ENCODE peak calls at places on chromosomes 13 and 19, in four cellular contexts. C is AG09309, P is fibroblast of mammary gland, M is omental fat pad. E is an unnamed sample.

GRCh38 chr13:92994056-92994455 is 232.6 kb upstream of the GPC6 start:
- DNase-seq in C (no peak), P (peak), M (no peak), E (no peak)

GRCh38 chr19:54482889-54483288 is 9.8 kb upstream of the CDC42EP5 start:
- DNase-seq in C (no peak), P (no peak), M (no peak), E (no peak)

GRCh38 chr13:21338156-21338555 is 120.9 kb downstream of the ZDHHC20 start:
- DNase-seq in C (no peak), P (no peak), M (no peak), E (no peak)

GRCh38 chr19:41484822-41485221 is 41.9 kb downstream of the ERICH4 start:
- DNase-seq in C (no peak), P (no peak), M (no peak), E (no peak)

GRCh38 chr13:57874530-57874929 is 243.0 kb downstream of the PCDH17 start:
- DNase-seq in C (no peak), P (no peak), M (no peak), E (no peak)

GRCh38 chr19:3125900-3126524 is 9.8 kb upstream of the GNA15 start:
- DNase-seq in C (no peak), P (peak), M (peak), E (peak)

GRCh38 chr19:2254052-2254872 is 2.0 kb downstream of the JSRP1 start:
- DNase-seq in C (no peak), P (no peak), M (no peak), E (no peak)

GRCh38 chr13:75771818-75772217 is 135.7 kb downstream of the LMO7 start:
- DNase-seq in C (peak), P (peak), M (no peak), E (no peak)

GRCh38 chr13:114045113-114045735 is 71.3 kb upstream of the C13orf46 start:
- DNase-seq in C (no peak), P (no peak), M (no peak), E (no peak)

GRCh38 chr13:50340146-50340545 is 324.9 kb downstream of the KCNRG start:
- DNase-seq in C (no peak), P (no peak), M (no peak), E (no peak)

GRCh38 chr13:66225071-66225470 is 1005.1 kb downstream of the PCDH9 start:
- DNase-seq in C (no peak), P (no peak), M (no peak), E (no peak)

GRCh38 chr13:102250448-102250847 is 151.4 kb downstream of the FGF14 start:
- DNase-seq in C (no peak), P (no peak), M (no peak), E (no peak)

GRCh38 chr19:42540071-42540553 is 11.8 kb upstream of the CEACAM1 start:
- DNase-seq in C (no peak), P (no peak), M (no peak), E (no peak)

GRCh38 chr13:108929532-108929931 is 300.1 kb downstream of the MYO16 start:
- DNase-seq in C (no peak), P (peak), M (no peak), E (no peak)

GRCh38 chr13:97259787-97260641 is 37.9 kb downstream of the MBNL2 start:
- DNase-seq in C (no peak), P (peak), M (no peak), E (no peak)

GRCh38 chr13:97258801-97259200 is 36.7 kb downstream of the MBNL2 start:
- DNase-seq in C (no peak), P (peak), M (no peak), E (no peak)

GRCh38 chr13:97257228-97257755 is 35.2 kb downstream of the MBNL2 start:
- DNase-seq in C (no peak), P (no peak), M (no peak), E (no peak)

GRCh38 chr13:97256343-97256783 is 34.2 kb downstream of the MBNL2 start:
- DNase-seq in C (peak), P (peak), M (no peak), E (no peak)

DNA sequence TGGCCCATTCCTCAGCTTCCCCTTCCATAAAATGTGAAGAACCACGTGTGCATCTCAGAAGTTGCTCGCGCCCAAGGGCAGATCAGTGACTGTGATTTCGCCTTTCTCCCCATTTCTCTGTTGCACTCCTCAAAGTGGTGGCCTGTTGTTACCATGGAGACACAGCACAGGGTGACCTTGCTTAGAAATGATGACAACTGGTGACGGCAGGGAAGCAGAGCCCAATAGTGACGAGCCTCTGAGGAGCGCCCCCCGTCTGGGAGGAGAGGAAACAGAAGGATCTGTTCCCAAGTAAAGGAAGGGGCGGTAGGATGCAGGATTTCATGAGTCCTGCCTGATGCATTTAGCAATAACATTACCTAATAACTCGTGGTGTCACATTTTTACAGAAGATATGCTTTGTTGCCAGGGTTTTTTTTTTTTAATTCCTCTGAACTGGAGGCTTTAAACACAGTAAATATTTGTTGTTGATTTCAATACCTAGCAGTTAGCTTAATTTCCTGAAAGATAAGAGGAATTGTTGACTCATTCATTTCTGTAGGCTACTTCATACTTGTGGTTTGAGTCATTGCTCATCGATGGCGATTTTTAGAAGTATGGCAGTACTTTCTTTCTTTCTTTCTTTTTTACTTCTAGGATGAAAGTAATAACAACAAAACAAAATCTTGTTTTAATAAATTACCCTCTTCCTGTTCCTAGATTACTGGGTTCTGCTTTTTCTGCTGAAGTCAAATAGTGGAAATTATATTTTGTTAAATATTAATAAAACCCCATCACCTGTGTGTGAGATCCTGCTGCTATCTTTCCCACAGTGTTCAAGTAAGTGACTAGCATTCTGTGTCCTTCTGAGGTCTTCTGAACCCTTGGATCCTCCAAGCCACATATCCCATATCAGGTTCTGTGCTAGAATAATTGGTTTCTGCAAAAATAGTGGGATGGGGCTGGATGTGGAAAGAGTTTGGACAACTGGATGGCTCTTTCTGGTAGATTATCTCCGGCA is 36.0 kb downstream of the MBNL2 start:
- DNase-seq in C (peak), P (peak), M (no peak), E (no peak)
- TF ChIP-seq CTCF in C (peak), P (peak), M (no peak), E (no peak)

GRCh38 chr19:46303702-46304397 is 7.0 kb downstream of the HIF3A start:
- DNase-seq in C (no peak), P (peak), M (no peak), E (no peak)
- TF ChIP-seq CTCF in C (no peak), P (no peak), M (no peak), E (no peak)

GRCh38 chr13:27772651-27773425 is 19.4 kb upstream of the GSX1 start:
- DNase-seq in C (no peak), P (no peak), M (no peak), E (no peak)

GRCh38 chr13:27775943-27776342 is 16.3 kb upstream of the GSX1 start:
- DNase-seq in C (no peak), P (no peak), M (no peak), E (no peak)

GRCh38 chr13:27774651-27775050 is 17.6 kb upstream of the GSX1 start:
- DNase-seq in C (no peak), P (no peak), M (no peak), E (no peak)

GRCh38 chr13:27774169-27774568 is 18.1 kb upstream of the GSX1 start:
- DNase-seq in C (no peak), P (no peak), M (no peak), E (no peak)

GRCh38 chr13:27770809-27771208 is 21.5 kb upstream of the GSX1 start:
- DNase-seq in C (no peak), P (peak), M (no peak), E (no peak)
- TF ChIP-seq CTCF in C (peak), P (peak), M (no peak), E (no peak)

GRCh38 chr19:45467456-45468158 is at the start of gene FOSB:
- DNase-seq in C (no peak), P (peak), M (peak), E (peak)
- TF ChIP-seq CTCF in C (no peak), P (no peak), M (no peak), E (no peak)

DNA sequence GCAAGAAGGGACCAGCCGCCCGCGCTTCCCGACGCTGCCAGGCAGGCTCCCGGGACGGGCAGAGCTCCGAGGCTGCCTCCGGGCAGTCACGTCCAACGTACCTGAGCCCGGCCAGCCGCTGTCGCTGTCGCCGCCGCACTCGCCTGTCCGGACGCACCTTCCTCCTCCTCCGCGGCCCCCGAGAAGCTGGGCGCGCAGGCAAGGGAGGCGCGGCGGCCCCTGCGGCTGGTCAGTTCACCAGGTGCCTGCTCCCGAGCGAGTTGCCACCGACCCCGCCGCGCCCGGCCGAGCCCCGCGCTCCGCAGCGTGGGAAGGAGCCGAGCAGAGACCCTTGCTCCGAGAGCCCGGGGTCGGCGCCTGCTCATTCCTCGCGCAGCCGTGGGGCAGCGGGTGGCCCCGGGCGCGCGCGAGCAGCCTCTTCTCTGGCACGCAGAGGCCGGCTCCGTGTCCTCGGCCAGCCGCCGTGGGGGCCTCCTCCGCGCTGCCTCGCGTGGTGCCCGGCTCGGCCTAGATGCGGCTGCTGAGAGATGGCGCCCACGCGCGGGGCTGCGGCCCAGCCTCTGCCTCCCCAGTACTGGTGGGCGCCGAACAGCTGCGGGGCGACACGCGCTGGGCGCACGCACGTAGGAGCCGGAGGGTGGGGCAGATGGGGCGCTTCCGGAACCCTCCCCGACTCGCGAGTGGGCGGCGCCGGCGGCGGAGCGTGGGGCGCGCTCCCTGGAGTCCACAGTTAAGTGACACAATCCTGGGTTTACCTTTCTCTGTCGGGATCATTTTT is 419.4 kb downstream of the UQCRFS1 start:
- DNase-seq in C (no peak), P (no peak), M (no peak), E (no peak)
- TF ChIP-seq CTCF in C (no peak), P (no peak), M (no peak), E (no peak)

DNA sequence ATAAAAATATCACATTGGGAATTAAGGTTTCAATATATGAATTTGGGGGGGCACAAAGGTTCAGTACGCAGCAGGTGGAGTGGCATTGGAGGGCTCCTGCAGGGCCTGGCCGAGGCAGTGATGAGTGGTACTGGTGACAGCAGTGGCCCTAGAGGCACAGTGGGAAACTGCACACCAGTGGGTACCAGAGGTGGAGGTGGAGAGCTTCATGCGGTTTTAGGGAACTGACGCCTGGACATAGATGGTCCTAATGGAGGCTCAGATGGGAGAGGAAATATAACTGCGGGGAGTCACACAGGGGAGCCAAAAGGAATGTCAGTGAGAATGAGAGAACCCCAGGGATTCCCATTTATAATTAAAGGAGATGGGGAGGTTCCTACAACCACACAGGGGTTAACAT is 156.2 kb downstream of the COG6 start:
- DNase-seq in C (no peak), P (no peak), M (no peak), E (no peak)
- TF ChIP-seq CTCF in C (no peak), P (no peak), M (no peak), E (no peak)

DNA sequence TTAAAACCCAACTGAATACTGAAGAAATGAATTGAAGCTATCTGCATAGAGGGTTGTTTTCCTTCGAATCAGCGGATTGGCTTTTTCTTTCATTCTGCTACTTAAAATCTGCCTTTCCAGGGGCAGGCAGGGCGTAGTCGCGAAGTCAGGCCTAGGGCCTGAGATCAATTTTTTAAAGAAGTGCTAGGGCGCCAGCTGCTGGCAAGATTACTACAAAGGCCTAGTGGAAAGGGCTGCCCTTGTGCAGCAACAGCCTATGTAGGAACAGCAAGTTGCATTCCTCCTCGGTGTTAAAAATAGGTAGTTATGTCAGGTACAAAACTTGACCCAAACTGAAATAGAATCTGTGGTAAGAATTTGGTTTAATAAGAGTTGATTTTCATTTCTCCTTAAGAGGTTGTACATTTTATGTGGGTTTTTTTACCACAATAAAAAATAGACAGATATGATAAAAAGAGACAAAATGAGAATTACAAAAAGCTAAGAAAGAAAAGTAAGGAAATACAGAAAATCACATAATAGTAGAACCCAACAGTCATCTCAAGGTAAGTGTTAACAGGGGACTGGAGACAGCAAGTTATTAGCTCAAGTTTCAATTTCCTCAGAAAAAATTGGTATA is 9.5 kb upstream of the URAD start:
- DNase-seq in C (no peak), P (peak), M (no peak), E (no peak)
- TF ChIP-seq CTCF in C (peak), P (peak), M (no peak), E (no peak)

E was measured in natural killer cell.